ENCODE peak calls at places on chromosomes 1 and 21, in five cellular contexts. R is HCT116, M is GM12878, E is H1, H is K562. A is an unnamed sample.

GRCh38 chr1:82565546-82565945 is 764.8 kb downstream of the ADGRL2 start:
- DNase-seq in R (peak; percentile 61), M (no peak), E (no peak), H (no peak), A (no peak)

GRCh38 chr1:159168043-159168442 is 3.4 kb upstream of the CADM3 start:
- DNase-seq in R (no peak), M (no peak), E (no peak), H (no peak), A (no peak)

GRCh38 chr1:15304708-15305326 is 57.8 kb downstream of the FHAD1 start:
- DNase-seq in R (peak; percentile 26), M (no peak), E (peak; percentile 89), H (peak; percentile 82), A (peak; percentile 23)

GRCh38 chr1:16112558-16113555 is 39.4 kb upstream of the FAM131C start:
- DNase-seq in R (no peak), M (no peak), E (peak; percentile 70), H (peak; percentile 60), A (no peak)

GRCh38 chr1:30329802-30330557 is 393.4 kb downstream of the MATN1 start:
- DNase-seq in R (no peak), M (no peak), E (peak; percentile 57), H (peak; percentile 47), A (no peak)

GRCh38 chr21:36697473-36698159 is 1.3 kb upstream of the SIM2 start:
- DNase-seq in R (no peak), M (no peak), E (peak; percentile 78), H (no peak), A (no peak)

GRCh38 chr1:220528679-220529529 is 968 bp downstream of the MARK1 start:
- DNase-seq in R (no peak), M (no peak), E (peak; percentile 83), H (no peak), A (no peak)

GRCh38 chr1:205578780-205579571 is 52.8 kb downstream of the ELK4 start:
- DNase-seq in R (no peak), M (no peak), E (no peak), H (no peak), A (no peak)

GRCh38 chr1:205661429-205662134 is 18.7 kb downstream of the SLC45A3 start:
- DNase-seq in R (no peak), M (no peak), E (peak; percentile 51), H (no peak), A (no peak)

GRCh38 chr1:205837380-205837970 is 12.5 kb downstream of the PM20D1 start:
- DNase-seq in R (no peak), M (no peak), E (peak; percentile 20), H (no peak), A (no peak)

GRCh38 chr1:220791287-220791686 is 4.6 kb downstream of the MTARC1 start:
- DNase-seq in R (no peak), M (no peak), E (no peak), H (no peak), A (no peak)

GRCh38 chr1:241608379-241609033 is 31.7 kb downstream of the CHML start:
- DNase-seq in R (no peak), M (no peak), E (no peak), H (no peak), A (no peak)

GRCh38 chr1:181149326-181150000 is 61.0 kb downstream of the IER5 start:
- DNase-seq in R (no peak), M (no peak), E (no peak), H (no peak), A (no peak)

GRCh38 chr1:224217655-224218615 is 34.9 kb downstream of the DEGS1 start:
- DNase-seq in R (no peak), M (no peak), E (no peak), H (no peak), A (no peak)

GRCh38 chr1:41073971-41074370 is 52.4 kb upstream of the SLFNL1 start:
- DNase-seq in R (no peak), M (no peak), E (no peak), H (no peak), A (no peak)

GRCh38 chr1:13983393-13983792 is 283.4 kb downstream of the PRDM2 start:
- DNase-seq in R (no peak), M (no peak), E (no peak), H (no peak), A (no peak)

GRCh38 chr1:117607471-117607870 is 1.6 kb downstream of the TENT5C start:
- DNase-seq in R (no peak), M (no peak), E (peak; percentile 48), H (no peak), A (no peak)

GRCh38 chr1:157377216-157377821 is 175.0 kb downstream of the FCRL5 start:
- DNase-seq in R (peak; percentile 28), M (no peak), E (peak; percentile 79), H (peak; percentile 29), A (no peak)

GRCh38 chr1:3534803-3535637 is 76.3 kb downstream of the MEGF6 start:
- DNase-seq in R (no peak), M (no peak), E (no peak), H (no peak), A (no peak)

GRCh38 chr1:33256701-33257387 is 552 bp downstream of the ZNF362 start:
- DNase-seq in R (peak; percentile 22), M (no peak), E (no peak), H (no peak), A (peak; percentile 17)

GRCh38 chr1:1185101-1185765 is 11.6 kb downstream of the TTLL10 start:
- DNase-seq in R (no peak), M (no peak), E (peak; percentile 44), H (peak; percentile 71), A (no peak)
- TF ChIP-seq JUND in R (no peak), M (no peak), E (no peak), H (no peak), A (no peak)

GRCh38 chr21:42669069-42669468 is 15.6 kb downstream of the PDE9A start:
- DNase-seq in R (no peak), M (no peak), E (no peak), H (no peak), A (no peak)
- TF ChIP-seq JUND in R (no peak), M (no peak), E (no peak), H (no peak), A (no peak)

GRCh38 chr1:31571340-31572295 is 4.7 kb upstream of the TINAGL1 start:
- DNase-seq in R (no peak), M (no peak), E (peak; percentile 32), H (no peak), A (no peak)
- TF ChIP-seq JUND in R (no peak), M (no peak), E (no peak), H (no peak), A (no peak)

GRCh38 chr1:239247299-239247698 is 139.1 kb upstream of the CHRM3 start:
- DNase-seq in R (no peak), M (no peak), E (no peak), H (no peak), A (no peak)
- TF ChIP-seq JUND in R (no peak), M (no peak), E (no peak), H (no peak), A (no peak)

A was measured in T47D.